ENCODE peak calls at places on chromosome 10, in seven cellular contexts. E is IMR-90, S is H9, K is neuronal stem cell, D is mesenchymal stem cell, G is H1, I is trophoblast cell. O is an unnamed sample.

GRCh38 chr10:85791846-85792532 is 574.6 kb downstream of the GRID1 start:
- DNase-seq in E (no peak), S (no peak), K (no peak), D (no peak), G (no peak), I (no peak), O (peak; percentile 13)

GRCh38 chr10:63393050-63393449 is 72.7 kb downstream of the JMJD1C start:
- DNase-seq in E (no peak), S (no peak), K (no peak), D (no peak), G (no peak), I (no peak), O (no peak)

GRCh38 chr10:16910795-16911164 is 93.6 kb upstream of the RSU1 start:
- DNase-seq in E (no peak), S (no peak), K (no peak), D (peak; percentile 61), G (no peak), I (no peak), O (no peak)

GRCh38 chr10:7788640-7789335 is 811 bp downstream of the ATP5F1C start:
- DNase-seq in E (peak; percentile 26), S (no peak), K (no peak), D (peak; percentile 41), G (no peak), I (no peak), O (no peak)

GRCh38 chr10:81696609-81697388 is 178.2 kb upstream of the NRG3 start:
- DNase-seq in E (no peak), S (peak; percentile 79), K (no peak), D (no peak), G (peak; percentile 34), I (no peak), O (peak; percentile 69)

GRCh38 chr10:77983384-77984341 is 45.7 kb downstream of the POLR3A start:
- DNase-seq in E (peak; percentile 68), S (no peak), K (no peak), D (peak; percentile 83), G (no peak), I (no peak), O (no peak)

GRCh38 chr10:76968483-76968882 is 669.1 kb downstream of the KCNMA1 start:
- DNase-seq in E (no peak), S (no peak), K (no peak), D (no peak), G (no peak), I (no peak), O (no peak)

GRCh38 chr10:68861253-68861652 is 33.9 kb downstream of the STOX1 start:
- DNase-seq in E (no peak), S (no peak), K (no peak), D (no peak), G (no peak), I (no peak), O (peak; percentile 58)

GRCh38 chr10:98246911-98247820 is 20.8 kb downstream of the LOXL4 start:
- DNase-seq in E (peak; percentile 84), S (no peak), K (no peak), D (peak; percentile 83), G (no peak), I (no peak), O (no peak)

GRCh38 chr10:117486606-117487005 is 55.9 kb upstream of the EMX2 start:
- DNase-seq in E (no peak), S (no peak), K (no peak), D (no peak), G (no peak), I (no peak), O (no peak)

GRCh38 chr10:74556072-74556705 is 270.2 kb upstream of the KAT6B start:
- DNase-seq in E (no peak), S (no peak), K (no peak), D (no peak), G (no peak), I (no peak), O (no peak)

GRCh38 chr10:11207276-11207809 is 189.7 kb downstream of the CELF2 start:
- DNase-seq in E (no peak), S (no peak), K (no peak), D (no peak), G (no peak), I (no peak), O (no peak)

GRCh38 chr10:124296121-124296812 is 122.5 kb downstream of the OAT start:
- DNase-seq in E (no peak), S (peak; percentile 40), K (no peak), D (no peak), G (no peak), I (no peak), O (peak; percentile 16)

GRCh38 chr10:5971315-5971832 is 6.0 kb downstream of the IL15RA start:
- DNase-seq in E (no peak), S (no peak), K (no peak), D (peak; percentile 29), G (no peak), I (no peak), O (no peak)

GRCh38 chr10:63072951-63073350 is 60.2 kb upstream of the NRBF2 start:
- DNase-seq in E (no peak), S (peak; percentile 34), K (no peak), D (no peak), G (no peak), I (no peak), O (no peak)

GRCh38 chr10:96225119-96225518 is 46.2 kb downstream of the BLNK start:
- DNase-seq in E (no peak), S (no peak), K (no peak), D (no peak), G (no peak), I (peak; percentile 43), O (no peak)

GRCh38 chr10:89891006-89891405 is 189.6 kb downstream of the KIF20B start:
- DNase-seq in E (no peak), S (no peak), K (no peak), D (peak; percentile 1), G (no peak), I (no peak), O (no peak)

GRCh38 chr10:130257897-130258296 is 121.7 kb downstream of the GLRX3 start:
- DNase-seq in E (no peak), S (no peak), K (no peak), D (no peak), G (no peak), I (no peak), O (no peak)

GRCh38 chr10:75957721-75958120 is 526.3 kb downstream of the LRMDA start:
- DNase-seq in E (no peak), S (no peak), K (no peak), D (peak; percentile 33), G (no peak), I (no peak), O (no peak)

GRCh38 chr10:75955953-75956352 is 524.5 kb downstream of the LRMDA start:
- DNase-seq in E (no peak), S (no peak), K (no peak), D (peak; percentile 7), G (no peak), I (no peak), O (no peak)

GRCh38 chr10:75954486-75954885 is 523.1 kb downstream of the LRMDA start:
- DNase-seq in E (no peak), S (no peak), K (no peak), D (no peak), G (no peak), I (no peak), O (no peak)

GRCh38 chr10:75957321-75957720 is 525.9 kb downstream of the LRMDA start:
- DNase-seq in E (no peak), S (no peak), K (no peak), D (peak; percentile 10), G (no peak), I (no peak), O (no peak)

GRCh38 chr10:75956624-75957023 is 525.2 kb downstream of the LRMDA start:
- DNase-seq in E (peak; percentile 1), S (no peak), K (no peak), D (peak; percentile 48), G (no peak), I (no peak), O (peak; percentile 16)
- H2AK5ac ChIP-seq in E (no peak overlapping the region), S (no peak overlapping the region), K (no peak overlapping the region), D (no peak overlapping the region), G (no peak overlapping the region), I (no peak overlapping the region), O (no peak overlapping the region)

GRCh38 chr10:15620304-15620703 is 99.4 kb downstream of the ITGA8 start:
- DNase-seq in E (no peak), S (no peak), K (no peak), D (no peak), G (no peak), I (no peak), O (no peak)

GRCh38 chr10:15625261-15625660 is 94.5 kb downstream of the ITGA8 start:
- DNase-seq in E (no peak), S (no peak), K (no peak), D (no peak), G (no peak), I (no peak), O (no peak)

GRCh38 chr10:15624405-15625191 is 95.1 kb downstream of the ITGA8 start:
- DNase-seq in E (no peak), S (no peak), K (no peak), D (peak; percentile 21), G (no peak), I (no peak), O (no peak)

GRCh38 chr10:15626937-15627336 is 92.8 kb downstream of the ITGA8 start:
- DNase-seq in E (no peak), S (no peak), K (no peak), D (no peak), G (no peak), I (no peak), O (no peak)

DNA sequence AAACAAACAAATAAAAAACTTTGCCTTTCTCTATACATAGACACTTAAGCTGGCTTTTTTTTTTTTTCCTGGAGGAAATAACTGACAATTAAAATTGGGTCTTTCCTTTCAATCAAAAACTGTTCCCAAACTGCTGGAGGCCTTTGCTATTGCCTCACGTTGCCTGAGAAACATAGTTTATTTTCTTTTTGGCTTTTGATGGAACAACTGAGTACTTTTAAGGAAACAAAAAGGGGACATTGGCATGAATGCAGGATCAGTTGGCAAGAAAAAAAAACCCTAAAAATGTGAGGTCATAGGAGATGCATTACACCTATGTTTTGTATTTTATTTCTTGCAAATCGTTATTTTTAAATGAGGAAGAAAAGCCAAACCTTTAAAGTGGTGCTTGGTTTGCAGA is 98.6 kb downstream of the ITGA8 start:
- DNase-seq in E (no peak), S (no peak), K (no peak), D (no peak), G (no peak), I (no peak), O (no peak)
- H3K27ac ChIP-seq in E (no peak overlapping the region), S (no peak overlapping the region), K (no peak overlapping the region), D (no peak overlapping the region), G (no peak overlapping the region), I (no peak overlapping the region), O (no peak overlapping the region)

GRCh38 chr10:102135956-102136526 is 3.2 kb downstream of the PPRC1 start:
- DNase-seq in E (no peak), S (no peak), K (no peak), D (no peak), G (no peak), I (no peak), O (no peak)
- H2AK5ac ChIP-seq in E (no peak overlapping the region), S (no peak overlapping the region), K (no peak overlapping the region), D (no peak overlapping the region), G (no peak overlapping the region), I (no peak overlapping the region), O (no peak overlapping the region)

DNA sequence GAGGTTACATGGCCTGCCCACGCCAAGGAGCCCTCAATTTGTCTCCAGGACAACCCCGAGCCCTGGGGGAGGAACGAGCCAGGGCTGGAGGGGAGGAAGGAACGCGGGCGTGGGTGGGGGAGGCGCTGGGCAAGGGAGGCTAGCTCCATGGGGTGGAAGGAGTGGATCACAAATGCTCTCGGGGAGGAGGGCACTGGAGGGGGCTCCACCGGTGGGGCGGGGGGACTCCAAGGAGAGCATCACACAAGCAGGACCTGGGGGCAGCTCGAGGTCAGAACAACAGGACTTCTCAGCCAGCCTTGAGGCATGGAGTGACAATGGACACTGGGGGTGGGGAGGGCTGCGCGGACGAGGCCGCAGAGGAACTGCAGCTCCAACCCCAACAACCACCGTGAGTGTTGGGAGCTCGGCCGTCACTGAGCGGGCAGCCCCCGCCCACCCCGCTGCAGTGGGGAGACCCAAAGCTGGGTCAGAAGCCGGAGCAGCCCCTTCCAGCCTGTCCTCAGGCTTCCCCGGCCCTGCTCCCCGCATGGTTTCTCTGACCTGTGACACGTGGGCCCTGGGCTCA is 41.1 kb downstream of the STK32C start:
- DNase-seq in E (no peak), S (no peak), K (no peak), D (no peak), G (no peak), I (no peak), O (no peak)
- H3K27ac ChIP-seq in E (no peak overlapping the region), S (no peak overlapping the region), K (no peak overlapping the region), D (no peak overlapping the region), G (no peak overlapping the region), I (no peak overlapping the region), O (no peak overlapping the region)

O was measured in mesendoderm.